ENCODE peak calls at places on chromosomes 4 and X, in four cellular contexts. One of them, this sample, is unnamed.

GRCh38 chr4:1768367-1769034 is 24.6 kb upstream of the FGFR3 start:
- DNase-seq in HAP-1: no peak
- DNase-seq in A549: no peak
- DNase-seq in psoas muscle: no peak
- DNase-seq in this sample: no peak

GRCh38 chr4:89988268-89988667 is 93.6 kb downstream of the MMRN1 start:
- DNase-seq in A549: no peak
- DNase-seq in psoas muscle: no peak
- DNase-seq in HAP-1: no peak
- DNase-seq in this sample: no peak

GRCh38 chr4:173167793-173168395 is 717 bp upstream of the GALNT7 start:
- DNase-seq in A549: peak
- DNase-seq in HAP-1: peak
- DNase-seq in psoas muscle: no peak
- DNase-seq in this sample: no peak

GRCh38 chr4:52545099-52546069 is 113.7 kb downstream of the USP46 start:
- DNase-seq in psoas muscle: peak
- DNase-seq in HAP-1: peak
- DNase-seq in A549: peak
- DNase-seq in this sample: peak

GRCh38 chr4:7043521-7044414 is 596 bp downstream of the TADA2B start:
- DNase-seq in psoas muscle: peak
- DNase-seq in A549: peak
- DNase-seq in HAP-1: peak
- DNase-seq in this sample: no peak

GRCh38 chr4:81954266-81954665 is 419.5 kb downstream of the HNRNPD start:
- DNase-seq in psoas muscle: no peak
- DNase-seq in HAP-1: no peak
- DNase-seq in A549: no peak
- DNase-seq in this sample: no peak

GRCh38 chr4:141686146-141686775 is 49.9 kb downstream of the IL15 start:
- DNase-seq in psoas muscle: no peak
- DNase-seq in A549: peak
- DNase-seq in HAP-1: no peak
- DNase-seq in this sample: peak

GRCh38 chrX:15998350-15998749 is 125.0 kb upstream of the GRPR start:
- DNase-seq in HAP-1: no peak
- DNase-seq in A549: no peak
- DNase-seq in psoas muscle: no peak
- DNase-seq in this sample: no peak

GRCh38 chrX:153763298-153763932 is 634 bp upstream of the PLXNB3 start:
- DNase-seq in A549: no peak
- DNase-seq in psoas muscle: no peak
- DNase-seq in HAP-1: no peak
- DNase-seq in this sample: no peak

GRCh38 chrX:42944381-42944998 is 166.5 kb upstream of the PPP1R2C start:
- DNase-seq in HAP-1: no peak
- DNase-seq in A549: no peak
- DNase-seq in psoas muscle: no peak
- DNase-seq in this sample: no peak

GRCh38 chr4:26048378-26048882 is 134.4 kb downstream of the SMIM20 start:
- DNase-seq in HAP-1: no peak
- DNase-seq in A549: no peak
- DNase-seq in psoas muscle: peak
- DNase-seq in this sample: peak

GRCh38 chr4:10296730-10297129 is 160.5 kb downstream of the ZNF518B start:
- DNase-seq in psoas muscle: no peak
- DNase-seq in HAP-1: no peak
- DNase-seq in A549: no peak
- DNase-seq in this sample: no peak

GRCh38 chr4:26496207-26496783 is 6.0 kb upstream of the CCKAR start:
- DNase-seq in HAP-1: peak
- DNase-seq in A549: no peak
- DNase-seq in psoas muscle: no peak
- DNase-seq in this sample: no peak

GRCh38 chr4:54333657-54334056 is 104.6 kb downstream of the PDGFRA start:
- DNase-seq in psoas muscle: no peak
- DNase-seq in A549: no peak
- DNase-seq in HAP-1: no peak
- DNase-seq in this sample: no peak
- H3K4me3 ChIP-seq in psoas muscle: no peak
- H3K4me3 ChIP-seq in A549: no peak
- H3K4me3 ChIP-seq in HAP-1: no peak
- H3K4me3 ChIP-seq in this sample: no peak

GRCh38 chr4:156443488-156443887 is 489.8 kb upstream of the CTSO start:
- DNase-seq in HAP-1: peak
- DNase-seq in A549: no peak
- DNase-seq in psoas muscle: no peak
- DNase-seq in this sample: no peak
- H3K4me3 ChIP-seq in HAP-1: no peak
- H3K4me3 ChIP-seq in A549: no peak
- H3K4me3 ChIP-seq in psoas muscle: no peak
- H3K4me3 ChIP-seq in this sample: no peak

GRCh38 chrX:11266329-11266830 is 26.8 kb upstream of the AMELX start:
- DNase-seq in HAP-1: no peak
- DNase-seq in psoas muscle: no peak
- DNase-seq in A549: no peak
- DNase-seq in this sample: no peak
- H3K4me3 ChIP-seq in HAP-1: no peak
- H3K4me3 ChIP-seq in psoas muscle: no peak
- H3K4me3 ChIP-seq in A549: no peak
- H3K4me3 ChIP-seq in this sample: no peak

GRCh38 chr4:184746532-184746870 is 12.6 kb upstream of the CENPU start:
- DNase-seq in psoas muscle: peak
- DNase-seq in HAP-1: no peak
- DNase-seq in A549: no peak
- DNase-seq in this sample: peak

GRCh38 chr4:184748251-184748652 is 14.4 kb upstream of the CENPU start:
- DNase-seq in psoas muscle: peak
- DNase-seq in HAP-1: no peak
- DNase-seq in A549: no peak
- DNase-seq in this sample: no peak

GRCh38 chr4:184744251-184744650 is 10.4 kb upstream of the CENPU start:
- DNase-seq in HAP-1: no peak
- DNase-seq in A549: no peak
- DNase-seq in psoas muscle: no peak
- DNase-seq in this sample: no peak

GRCh38 chr4:184747034-184747830 is 13.3 kb upstream of the CENPU start:
- DNase-seq in A549: no peak
- DNase-seq in psoas muscle: peak
- DNase-seq in HAP-1: no peak
- DNase-seq in this sample: no peak

GRCh38 chr4:184745747-184746531 is 12.0 kb upstream of the CENPU start:
- DNase-seq in psoas muscle: peak
- DNase-seq in A549: peak
- DNase-seq in HAP-1: peak
- DNase-seq in this sample: no peak
- H3K4me3 ChIP-seq in psoas muscle: peak
- H3K4me3 ChIP-seq in A549: no peak
- H3K4me3 ChIP-seq in HAP-1: no peak
- H3K4me3 ChIP-seq in this sample: no peak

DNA sequence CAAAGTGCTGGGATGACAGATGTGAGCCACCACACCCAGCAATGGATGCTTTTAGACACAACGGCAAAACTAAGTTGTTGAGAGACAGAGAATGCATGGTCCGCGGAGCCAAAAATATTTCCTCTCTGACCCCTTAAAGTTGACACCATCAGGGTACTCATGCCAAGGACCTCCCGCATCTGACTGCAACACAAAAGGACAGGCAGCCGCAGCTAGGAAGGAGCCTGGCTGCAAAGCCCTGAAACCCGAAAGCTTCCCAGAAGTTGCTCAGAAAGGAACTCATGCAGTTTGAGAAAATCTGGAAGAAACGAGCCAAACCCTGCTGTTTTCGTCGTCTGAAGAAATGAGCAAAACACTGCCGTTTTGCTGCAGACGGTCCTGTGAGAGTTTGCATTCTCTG is 16.5 kb downstream of the DHRSX start:
- DNase-seq in psoas muscle: no peak
- DNase-seq in HAP-1: no peak
- DNase-seq in A549: no peak
- DNase-seq in this sample: no peak
- H3K4me3 ChIP-seq in psoas muscle: peak
- H3K4me3 ChIP-seq in HAP-1: no peak
- H3K4me3 ChIP-seq in A549: no peak
- H3K4me3 ChIP-seq in this sample: peak

GRCh38 chrX:374566-374965 is 12.1 kb downstream of the PPP2R3B start:
- DNase-seq in psoas muscle: no peak
- DNase-seq in A549: no peak
- DNase-seq in HAP-1: no peak
- DNase-seq in this sample: no peak
- H3K4me3 ChIP-seq in psoas muscle: peak
- H3K4me3 ChIP-seq in A549: peak
- H3K4me3 ChIP-seq in HAP-1: no peak
- H3K4me3 ChIP-seq in this sample: peak

DNA sequence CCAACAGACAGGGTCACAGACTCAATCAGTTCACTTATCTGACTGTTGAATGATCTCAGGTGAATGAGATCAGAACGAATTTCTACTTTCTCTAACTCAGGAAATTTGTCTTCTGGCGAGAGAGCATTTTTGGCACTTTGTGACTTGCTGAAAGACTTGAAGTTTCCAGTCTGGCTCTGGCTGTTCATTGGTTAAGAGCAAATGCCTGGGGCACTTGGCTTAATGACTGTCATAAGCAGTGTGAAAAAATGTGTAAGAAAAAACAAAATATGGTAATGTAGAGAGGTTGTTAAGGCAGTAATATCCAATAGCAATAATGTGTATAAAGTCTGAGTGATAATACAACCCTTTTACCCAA is 71.3 kb upstream of the PGRMC2 start:
- DNase-seq in HAP-1: no peak
- DNase-seq in psoas muscle: no peak
- DNase-seq in A549: no peak
- DNase-seq in this sample: no peak
- H3K4me3 ChIP-seq in HAP-1: no peak
- H3K4me3 ChIP-seq in psoas muscle: peak
- H3K4me3 ChIP-seq in A549: no peak
- H3K4me3 ChIP-seq in this sample: no peak

GRCh38 chr4:159515314-159516025 is 412.6 kb downstream of the RAPGEF2 start:
- DNase-seq in A549: no peak
- DNase-seq in HAP-1: no peak
- DNase-seq in psoas muscle: no peak
- DNase-seq in this sample: no peak

GRCh38 chr4:159520074-159520473 is 417.2 kb downstream of the RAPGEF2 start:
- DNase-seq in HAP-1: no peak
- DNase-seq in A549: no peak
- DNase-seq in psoas muscle: no peak
- DNase-seq in this sample: no peak

GRCh38 chr4:159516556-159516955 is 413.7 kb downstream of the RAPGEF2 start:
- DNase-seq in HAP-1: no peak
- DNase-seq in psoas muscle: no peak
- DNase-seq in A549: no peak
- DNase-seq in this sample: peak
- H3K4me3 ChIP-seq in HAP-1: no peak
- H3K4me3 ChIP-seq in psoas muscle: no peak
- H3K4me3 ChIP-seq in A549: no peak
- H3K4me3 ChIP-seq in this sample: no peak

This sample was measured in skeletal muscle cell.